ENCODE peak calls at places on chromosomes 13 and 19, in eight cellular contexts. N, G, C, Y, I, A, S and Q are unnamed samples.

GRCh38 chr19:41945135-41945766 is 13.9 kb downstream of the RABAC1 start:
- DNase-seq in N (no peak), G (no peak), C (no peak), Y (peak; percentile 98), I (peak; percentile 39), A (no peak), S (no peak), Q (peak; percentile 88)

GRCh38 chr19:40705362-40705651 is 11.4 kb downstream of the COQ8B start:
- DNase-seq in N (no peak), G (peak; percentile 81), C (no peak), Y (no peak), I (no peak), A (peak; percentile 60), S (no peak), Q (no peak)

GRCh38 chr19:48836089-48837017 is at the start of gene HSD17B14:
- DNase-seq in N (peak; percentile 80), G (no peak), C (peak; percentile 84), Y (no peak), I (no peak), A (peak; percentile 65), S (peak; percentile 93), Q (no peak)

GRCh38 chr19:1748115-1748702 is 5.1 kb upstream of the ONECUT3 start:
- DNase-seq in N (no peak), G (no peak), C (peak; percentile 43), Y (peak; percentile 46), I (peak; percentile 64), A (no peak), S (no peak), Q (peak; percentile 66)

GRCh38 chr19:33641261-33641660 is 19.5 kb downstream of the CHST8 start:
- DNase-seq in N (no peak), G (no peak), C (no peak), Y (no peak), I (no peak), A (no peak), S (no peak), Q (no peak)

GRCh38 chr19:46378268-46378667 is 31.4 kb downstream of the PPP5C start:
- DNase-seq in N (no peak), G (no peak), C (no peak), Y (no peak), I (no peak), A (peak; percentile 71), S (no peak), Q (no peak)

GRCh38 chr19:39237200-39238184 is 7.3 kb downstream of the IFNL3 start:
- DNase-seq in N (no peak), G (no peak), C (peak; percentile 33), Y (peak; percentile 56), I (peak; percentile 61), A (no peak), S (peak; percentile 62), Q (peak; percentile 79)

GRCh38 chr13:97226013-97226412 is 3.9 kb downstream of the MBNL2 start:
- DNase-seq in N (no peak), G (no peak), C (no peak), Y (no peak), I (no peak), A (no peak), S (peak; percentile 53), Q (no peak)

GRCh38 chr19:17739121-17739875 is 12.0 kb upstream of the FCHO1 start:
- DNase-seq in N (no peak), G (no peak), C (no peak), Y (peak; percentile 82), I (no peak), A (peak; percentile 40), S (no peak), Q (peak; percentile 78)

GRCh38 chr19:6806488-6806887 is 34.0 kb downstream of the VAV1 start:
- DNase-seq in N (no peak), G (no peak), C (peak; percentile 51), Y (no peak), I (no peak), A (no peak), S (no peak), Q (no peak)

GRCh38 chr19:48918801-48919247 is 14.7 kb upstream of the DHDH start:
- DNase-seq in N (no peak), G (no peak), C (peak; percentile 58), Y (no peak), I (no peak), A (no peak), S (peak; percentile 90), Q (no peak)

GRCh38 chr13:36778083-36778671 is 40.8 kb upstream of the RFXAP start:
- DNase-seq in N (no peak), G (no peak), C (no peak), Y (no peak), I (no peak), A (peak; percentile 38), S (peak; percentile 89), Q (no peak)

GRCh38 chr19:56725829-56726424 is 54.4 kb upstream of the ZNF835 start:
- DNase-seq in N (no peak), G (no peak), C (peak; percentile 17), Y (no peak), I (no peak), A (no peak), S (no peak), Q (no peak)
- TF ChIP-seq CTCF in N (no peak), G (peak; percentile 30), C (no peak), Y (no peak), I (no peak), A (no peak), S (peak; percentile 38), Q (no peak)

GRCh38 chr19:43624933-43625332 is 5.5 kb upstream of the ZNF428 start:
- DNase-seq in N (no peak), G (peak; percentile 28), C (peak; percentile 49), Y (peak; percentile 81), I (peak; percentile 85), A (peak; percentile 47), S (peak; percentile 98), Q (peak; percentile 87)
- TF ChIP-seq CTCF in N (no peak), G (no peak), C (no peak), Y (peak; percentile 61), I (peak; percentile 16), A (no peak), S (peak; percentile 72), Q (peak; percentile 68)

DNA sequence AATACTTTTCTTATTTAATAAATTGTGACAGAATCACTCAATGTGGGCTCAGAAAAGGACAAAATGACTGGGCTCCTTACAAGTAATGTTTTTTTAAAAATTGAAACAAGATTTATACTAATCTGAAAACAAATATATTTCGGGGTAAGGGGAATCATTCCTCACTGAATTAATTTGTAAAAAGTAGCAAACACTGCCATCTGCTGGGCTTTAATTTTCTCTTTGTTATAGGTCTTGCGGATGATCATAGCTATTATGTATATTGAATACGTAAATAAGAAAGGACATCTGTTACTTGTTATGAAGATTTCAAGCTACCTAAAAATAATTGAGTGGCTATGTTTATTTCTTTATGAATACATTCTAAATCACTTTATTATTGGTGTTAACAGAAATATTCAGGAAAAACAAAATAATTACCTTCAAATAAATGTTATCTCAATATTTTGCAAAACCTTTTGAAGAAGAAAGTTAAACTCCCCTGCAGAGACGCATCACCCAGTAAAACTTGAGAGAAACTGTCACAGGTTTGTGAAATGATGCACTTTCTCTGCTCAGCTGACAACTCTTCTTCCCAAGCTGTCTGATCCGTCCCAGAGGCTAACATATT is 17.8 kb upstream of the ENOX1 start:
- DNase-seq in N (no peak), G (peak; percentile 81), C (peak; percentile 51), Y (no peak), I (peak; percentile 24), A (peak; percentile 82), S (no peak), Q (peak; percentile 43)
- TF ChIP-seq CTCF in N (peak; percentile 70), G (peak; percentile 38), C (peak; percentile 57), Y (peak; percentile 85), I (peak; percentile 50), A (no peak), S (peak; percentile 85), Q (peak; percentile 44)

GRCh38 chr13:54989418-54989817 is 1960.8 kb downstream of the OLFM4 start:
- DNase-seq in N (no peak), G (no peak), C (no peak), Y (no peak), I (no peak), A (no peak), S (no peak), Q (no peak)
- TF ChIP-seq CTCF in N (no peak), G (no peak), C (no peak), Y (no peak), I (no peak), A (no peak), S (peak; percentile 66), Q (no peak)

GRCh38 chr19:57802269-57802668 is 12.4 kb downstream of the ZNF552 start:
- DNase-seq in N (no peak), G (no peak), C (no peak), Y (peak; percentile 48), I (no peak), A (no peak), S (peak; percentile 77), Q (peak; percentile 57)
- TF ChIP-seq CTCF in N (no peak), G (no peak), C (no peak), Y (peak; percentile 23), I (no peak), A (no peak), S (peak; percentile 40), Q (peak; percentile 38)

GRCh38 chr13:46905249-46905648 is 8.4 kb upstream of the HTR2A start:
- DNase-seq in N (no peak), G (no peak), C (peak; percentile 5), Y (no peak), I (no peak), A (peak; percentile 23), S (no peak), Q (no peak)
- TF ChIP-seq CTCF in N (no peak), G (no peak), C (no peak), Y (no peak), I (no peak), A (peak; percentile 10), S (peak; percentile 69), Q (peak; percentile 55)

DNA sequence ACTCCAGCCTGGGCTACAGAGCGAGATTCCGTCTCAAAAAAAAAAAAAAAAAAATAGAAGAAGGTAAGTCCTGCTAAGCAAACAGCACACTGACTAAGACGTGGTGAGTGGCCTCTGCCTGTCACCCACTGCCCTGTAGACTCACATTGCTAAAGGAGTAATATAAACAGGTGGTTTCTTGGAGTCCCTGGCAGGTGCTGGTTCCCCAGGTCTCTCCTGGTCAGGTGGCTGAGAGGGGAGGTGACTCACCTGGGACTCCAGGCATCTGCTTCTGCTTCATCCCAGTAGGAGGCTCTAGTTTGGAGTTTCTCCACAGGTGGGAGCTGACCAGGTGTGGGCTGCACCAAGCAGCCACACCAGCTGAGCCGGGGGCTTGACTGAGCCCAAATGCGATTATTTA is at the start of gene OR10H1:
- DNase-seq in N (no peak), G (no peak), C (no peak), Y (no peak), I (no peak), A (no peak), S (no peak), Q (no peak)
- TF ChIP-seq CTCF in N (no peak), G (no peak), C (no peak), Y (no peak), I (no peak), A (no peak), S (no peak), Q (no peak)

GRCh38 chr13:112065867-112066623 is 904 bp upstream of the SOX1 start:
- DNase-seq in N (no peak), G (no peak), C (no peak), Y (no peak), I (no peak), A (no peak), S (peak; percentile 81), Q (no peak)
- TF ChIP-seq CTCF in N (no peak), G (no peak), C (no peak), Y (no peak), I (no peak), A (no peak), S (peak; percentile 63), Q (no peak)

GRCh38 chr19:4557186-4557970 is 2.1 kb downstream of the SEMA6B start:
- DNase-seq in N (no peak), G (no peak), C (no peak), Y (no peak), I (no peak), A (no peak), S (peak; percentile 84), Q (no peak)
- TF ChIP-seq CTCF in N (no peak), G (no peak), C (no peak), Y (no peak), I (no peak), A (peak; percentile 14), S (peak; percentile 65), Q (peak; percentile 45)